ENCODE peak calls at places on chromosomes 13 and 19, in ten cellular contexts. Y is NCI-H1930, S is gastrocnemius medialis, C is NCI-H1092 treated with DMSO at 0.1 percent for 48 hours, L is endodermal cell, U is T follicular helper cell, M is NAMALWA, F is posterior cingulate gyrus, N is midbrain, I is choroid plexus epithelial cell. R is an unnamed sample.

GRCh38 chr13:96781141-96781540 is 213.1 kb downstream of the OXGR1 start:
- DNase-seq in L (no peak), M (no peak), I (no peak), F (peak), S (no peak), Y (no peak), U (no peak), C (no peak), N (peak), R (no peak)

GRCh38 chr19:14019100-14019499 is 8.8 kb upstream of the RLN3 start:
- DNase-seq in U (no peak), Y (no peak), F (no peak), C (no peak), I (no peak), S (no peak), L (no peak), N (no peak), M (peak), R (no peak)

GRCh38 chr13:35256459-35257148 is 219.9 kb downstream of the MAB21L1 start:
- DNase-seq in L (no peak), S (no peak), C (no peak), F (no peak), M (no peak), N (no peak), U (no peak), Y (no peak), I (no peak), R (no peak)

GRCh38 chr19:43624933-43625332 is 5.5 kb upstream of the ZNF428 start:
- DNase-seq in L (peak), U (peak), I (peak), Y (no peak), C (no peak), N (no peak), M (peak), F (peak), S (peak), R (peak)

GRCh38 chr13:33349314-33349995 is 63.9 kb upstream of the STARD13 start:
- DNase-seq in Y (no peak), I (no peak), N (no peak), M (no peak), U (no peak), C (no peak), L (peak), F (peak), S (peak), R (no peak)

GRCh38 chr13:113656015-113656588 is 1.9 kb downstream of the ATP4B start:
- DNase-seq in I (no peak), F (no peak), Y (no peak), C (no peak), N (no peak), S (peak), L (no peak), M (no peak), U (no peak), R (no peak)

GRCh38 chr13:27461940-27462584 is 11.7 kb upstream of the MTIF3 start:
- DNase-seq in C (no peak), M (no peak), Y (no peak), N (peak), F (no peak), U (no peak), I (no peak), S (no peak), L (no peak), R (no peak)

GRCh38 chr13:49652691-49653305 is 24.5 kb downstream of the ARL11 start:
- DNase-seq in F (no peak), C (peak), U (no peak), N (peak), M (peak), L (peak), S (peak), I (peak), Y (peak), R (no peak)

GRCh38 chr19:3398114-3398899 is 31.9 kb downstream of the NFIC start:
- DNase-seq in U (no peak), N (peak), F (peak), S (peak), I (peak), Y (no peak), L (peak), M (no peak), C (no peak), R (no peak)

GRCh38 chr13:95624020-95624419 is 20.5 kb downstream of the DZIP1 start:
- DNase-seq in F (no peak), C (peak), U (no peak), I (peak), M (peak), S (no peak), Y (peak), N (peak), L (peak), R (no peak)

GRCh38 chr19:6235031-6235951 is 44.5 kb downstream of the MLLT1 start:
- DNase-seq in N (no peak), I (no peak), C (no peak), L (no peak), U (no peak), S (no peak), M (no peak), F (no peak), Y (no peak), R (no peak)

GRCh38 chr19:15101479-15102082 is 5.6 kb upstream of the SYDE1 start:
- DNase-seq in U (peak), N (no peak), Y (no peak), M (peak), F (no peak), C (peak), S (no peak), I (peak), L (peak), R (peak)

R was measured in activated gamma-delta T cell treated with anti-CD3 and anti-CD28 coated beads, Interleukin-2, amount 50 U/mL, for 16 hours.